ENCODE peak calls at places on chromosomes 6 and 20, in four cellular contexts. I is ELR; F is stimulated activated CD8-positive, alpha-beta memory T cell treated with anti-CD3 and anti-CD28 coated beads, Interleukin-7, amount 100 ng/mL, for 1 hour; D is omental fat pad. P is an unnamed sample.
A peak's percentile ranks its signal among the peaks of the same experiment; 100 is the strongest.

GRCh38 chr20:9912858-9913434 is 74.1 kb upstream of the PAK5 start:
- DNase-seq in F (no peak), I (peak; percentile 52), D (peak; percentile 38), P (peak; percentile 31)

GRCh38 chr20:25178563-25179438 is 16.7 kb upstream of the ENTPD6 start:
- DNase-seq in F (no peak), I (peak; percentile 96), D (no peak), P (peak; percentile 62)

GRCh38 chr6:111589366-111589765 is 16.3 kb downstream of the TRAF3IP2 start:
- DNase-seq in D (no peak), I (peak; percentile 96), F (no peak), P (peak; percentile 87)

GRCh38 chr6:98944598-98945011 is 3.1 kb downstream of the FBXL4 start:
- DNase-seq in I (peak; percentile 17), D (no peak), F (no peak), P (no peak)

GRCh38 chr20:23752019-23752418 is 1.3 kb upstream of the CST1 start:
- DNase-seq in I (no peak), D (no peak), F (no peak), P (no peak)

GRCh38 chr6:131015630-131016263 is 47.3 kb downstream of the EPB41L2 start:
- DNase-seq in I (peak; percentile 42), D (no peak), F (no peak), P (no peak)

GRCh38 chr6:169292340-169293124 is 38.9 kb upstream of the THBS2 start:
- DNase-seq in F (no peak), D (no peak), I (peak; percentile 92), P (peak; percentile 76)

GRCh38 chr6:10138917-10139316 is 276.0 kb downstream of the TFAP2A start:
- DNase-seq in F (no peak), I (peak; percentile 79), D (no peak), P (no peak)

GRCh38 chr6:52231411-52232127 is 12.7 kb downstream of the IL17F start:
- DNase-seq in D (no peak), F (no peak), I (no peak), P (no peak)

GRCh38 chr6:113994934-113995342 is 24.0 kb upstream of the HDAC2 start:
- DNase-seq in D (no peak), I (peak; percentile 94), F (no peak), P (peak; percentile 43)

GRCh38 chr6:52286798-52287432 is 2.4 kb upstream of the MCM3 start:
- DNase-seq in I (peak; percentile 87), D (peak; percentile 71), F (no peak), P (peak; percentile 74)

GRCh38 chr6:75199856-75200255 is 6.0 kb downstream of the COL12A1 start:
- DNase-seq in I (peak; percentile 43), D (no peak), F (no peak), P (no peak)

GRCh38 chr6:105474234-105474633 is 71.4 kb upstream of the PREP start:
- DNase-seq in I (no peak), D (no peak), F (no peak), P (no peak)

GRCh38 chr20:49519777-49520359 is 37.4 kb upstream of the KCNB1 start:
- DNase-seq in I (no peak), D (no peak), F (no peak), P (no peak)

GRCh38 chr6:5425797-5426196 is 164.5 kb downstream of the FARS2 start:
- DNase-seq in D (no peak), F (no peak), I (no peak), P (no peak)

GRCh38 chr6:156273065-156273711 is 504.0 kb upstream of the ARID1B start:
- DNase-seq in I (no peak), F (no peak), D (no peak), P (no peak)

GRCh38 chr6:75213112-75213511 is 7.3 kb upstream of the COL12A1 start:
- DNase-seq in I (no peak), F (no peak), D (no peak), P (no peak)

GRCh38 chr20:36085686-36086267 is 68.8 kb upstream of the EPB41L1 start:
- DNase-seq in I (peak; percentile 88), F (no peak), D (no peak), P (peak; percentile 30)

GRCh38 chr20:61112515-61112914 is 139.5 kb upstream of the CDH4 start:
- DNase-seq in D (no peak), F (no peak), I (no peak), P (no peak)

GRCh38 chr6:169589293-169589692 is 112.5 kb downstream of the WDR27 start:
- DNase-seq in I (peak; percentile 30), F (no peak), D (no peak), P (no peak)

GRCh38 chr6:7196019-7196402 is 88.2 kb downstream of the RREB1 start:
- DNase-seq in F (no peak), I (no peak), D (no peak), P (no peak)

GRCh38 chr6:144151010-144151727 is 852 bp downstream of the STX11 start:
- DNase-seq in F (peak; percentile 32), D (no peak), I (peak; percentile 35), P (no peak)

GRCh38 chr6:21738180-21739094 is 144.9 kb downstream of the SOX4 start:
- DNase-seq in F (no peak), I (no peak), D (no peak), P (no peak)

GRCh38 chr6:26045046-26045938 is 41.9 kb upstream of the HFE start:
- DNase-seq in D (peak; percentile 80), F (peak; percentile 51), I (peak; percentile 98), P (no peak)

GRCh38 chr20:49687595-49688567 is 25.8 kb downstream of the B4GALT5 start:
- DNase-seq in I (no peak), F (no peak), D (no peak), P (no peak)

GRCh38 chr6:61640463-61640862 is 645.6 kb downstream of the KHDRBS2 start:
- DNase-seq in F (no peak), D (no peak), I (no peak), P (no peak)

GRCh38 chr6:22250486-22250885 is 46.4 kb downstream of the PRL start:
- DNase-seq in F (no peak), D (no peak), I (no peak), P (no peak)

GRCh38 chr6:152338335-152339125 is 298.6 kb downstream of the SYNE1 start:
- DNase-seq in F (peak; percentile 42), I (peak; percentile 54), D (peak; percentile 43), P (peak; percentile 30)

P was measured in NCI-H460.